ENCODE peak calls at places on chromosomes 7 and 10, in eight cellular contexts. P, N, L, B, I, Y, C and U are unnamed samples. For H3K4me1, the result is how much of the 10 kb centered on the place peaks cover.

GRCh38 chr10:14812271-14812670 is 25.6 kb downstream of the CDNF start:
- DNase-seq in I (peak), C (no peak), P (no peak), N (no peak), B (no peak), Y (no peak), L (no peak), U (no peak)

GRCh38 chr7:38207843-38208242 is 29.8 kb downstream of the STARD3NL start:
- DNase-seq in L (no peak), N (no peak), C (no peak), I (no peak), B (no peak), Y (no peak), P (no peak), U (no peak)

GRCh38 chr10:103792547-103792946 is 62.8 kb downstream of the SH3PXD2A start:
- DNase-seq in Y (no peak), L (peak), C (peak), B (no peak), N (peak), I (no peak), P (no peak), U (no peak)

GRCh38 chr7:111025013-111025412 is 65.9 kb upstream of the LRRN3 start:
- DNase-seq in C (no peak), L (no peak), B (no peak), N (no peak), I (no peak), P (no peak), Y (no peak), U (no peak)

GRCh38 chr7:13104128-13104527 is 416.7 kb downstream of the ARL4A start:
- DNase-seq in B (no peak), I (no peak), P (no peak), N (no peak), C (no peak), L (peak), Y (no peak), U (no peak)

GRCh38 chr7:144036302-144036858 is 12.4 kb upstream of the OR2A5 start:
- DNase-seq in I (no peak), B (no peak), Y (no peak), L (no peak), N (no peak), P (no peak), C (no peak), U (no peak)

GRCh38 chr10:72009430-72010081 is 45.4 kb downstream of the CHST3 start:
- DNase-seq in N (peak), L (no peak), Y (peak), B (no peak), P (peak), I (no peak), C (peak), U (peak)

GRCh38 chr10:89079991-89080390 is 89.4 kb downstream of the FAS start:
- DNase-seq in P (no peak), Y (no peak), C (no peak), L (peak), N (no peak), I (no peak), B (no peak), U (no peak)

GRCh38 chr7:88665892-88666514 is 93.5 kb upstream of the ZNF804B start:
- DNase-seq in L (peak), I (no peak), Y (no peak), B (no peak), N (no peak), C (peak), P (no peak), U (peak)

GRCh38 chr7:117212969-117213877 is 109.6 kb downstream of the WNT2 start:
- DNase-seq in C (peak), N (no peak), P (peak), I (peak), B (peak), L (peak), Y (peak), U (peak)

GRCh38 chr10:67883710-67884312 is 645 bp upstream of the SIRT1 start:
- DNase-seq in I (no peak), Y (peak), P (no peak), L (no peak), N (no peak), C (no peak), B (no peak), U (peak)

GRCh38 chr10:77501152-77501845 is 136.3 kb downstream of the KCNMA1 start:
- DNase-seq in C (peak), Y (no peak), B (peak), L (peak), N (peak), I (no peak), P (peak), U (no peak)

GRCh38 chr10:104056619-104057273 is 28.9 kb downstream of the COL17A1 start:
- DNase-seq in N (no peak), P (no peak), B (peak), I (peak), C (no peak), Y (no peak), L (no peak), U (no peak)

GRCh38 chr10:48314107-48314506 is 7.6 kb downstream of the MAPK8 start:
- DNase-seq in B (no peak), P (no peak), C (no peak), Y (no peak), N (no peak), I (no peak), L (no peak), U (no peak)

GRCh38 chr10:639751-640672 is 49.5 kb downstream of the DIP2C start:
- DNase-seq in Y (no peak), P (no peak), L (no peak), B (no peak), C (no peak), N (peak), I (no peak), U (no peak)

GRCh38 chr7:65251851-65252620 is 121.6 kb upstream of the ZNF92 start:
- DNase-seq in B (peak), L (peak), I (peak), C (peak), N (no peak), P (no peak), Y (peak), U (peak)

GRCh38 chr10:79266092-79266491 is 81.2 kb upstream of the PPIF start:
- DNase-seq in N (peak), C (no peak), L (no peak), B (no peak), P (no peak), Y (peak), I (no peak), U (no peak)

GRCh38 chr7:15821484-15822122 is 135.1 kb upstream of the MEOX2 start:
- DNase-seq in I (no peak), C (no peak), B (no peak), Y (no peak), P (no peak), N (no peak), L (no peak), U (no peak)

GRCh38 chr10:3426190-3426845 is 253.7 kb upstream of the PITRM1 start:
- DNase-seq in I (no peak), L (peak), B (no peak), Y (peak), P (no peak), N (no peak), C (peak), U (no peak)

GRCh38 chr10:3425713-3426112 is 253.1 kb upstream of the PITRM1 start:
- DNase-seq in C (no peak), N (no peak), L (no peak), P (no peak), I (no peak), Y (no peak), B (no peak), U (no peak)

GRCh38 chr10:3423411-3423810 is 250.8 kb upstream of the PITRM1 start:
- DNase-seq in P (no peak), B (no peak), L (no peak), N (no peak), I (no peak), C (peak), Y (no peak), U (no peak)

GRCh38 chr10:3424102-3424803 is 251.7 kb upstream of the PITRM1 start:
- DNase-seq in C (peak), P (peak), N (no peak), L (peak), I (no peak), Y (no peak), B (peak), U (peak)

GRCh38 chr10:3425261-3425660 is 252.7 kb upstream of the PITRM1 start:
- DNase-seq in I (no peak), L (peak), Y (no peak), N (no peak), P (no peak), B (no peak), C (peak), U (no peak)
- H3K27ac ChIP-seq in I (no peak), L (peak), Y (no peak), N (no peak), P (no peak), B (peak), C (no peak), U (no peak)

GRCh38 chr10:86961481-86962091 is 3.2 kb downstream of the SNCG start:
- DNase-seq in L (peak), I (no peak), Y (no peak), C (no peak), P (peak), N (peak), B (no peak), U (peak)
- H3K4me1 ChIP-seq in L (under half), I (under half), Y (under half), C (under half), P (half or more), N (under half), B (half or more), U (under half)

GRCh38 chr7:127901895-127902703 is 129.1 kb downstream of the LRRC4 start:
- DNase-seq in I (no peak), B (no peak), C (peak), Y (no peak), N (no peak), L (no peak), P (no peak), U (no peak)
- H3K27ac ChIP-seq in I (no peak), B (no peak), C (no peak), Y (no peak), N (no peak), L (no peak), P (no peak), U (peak)

DNA sequence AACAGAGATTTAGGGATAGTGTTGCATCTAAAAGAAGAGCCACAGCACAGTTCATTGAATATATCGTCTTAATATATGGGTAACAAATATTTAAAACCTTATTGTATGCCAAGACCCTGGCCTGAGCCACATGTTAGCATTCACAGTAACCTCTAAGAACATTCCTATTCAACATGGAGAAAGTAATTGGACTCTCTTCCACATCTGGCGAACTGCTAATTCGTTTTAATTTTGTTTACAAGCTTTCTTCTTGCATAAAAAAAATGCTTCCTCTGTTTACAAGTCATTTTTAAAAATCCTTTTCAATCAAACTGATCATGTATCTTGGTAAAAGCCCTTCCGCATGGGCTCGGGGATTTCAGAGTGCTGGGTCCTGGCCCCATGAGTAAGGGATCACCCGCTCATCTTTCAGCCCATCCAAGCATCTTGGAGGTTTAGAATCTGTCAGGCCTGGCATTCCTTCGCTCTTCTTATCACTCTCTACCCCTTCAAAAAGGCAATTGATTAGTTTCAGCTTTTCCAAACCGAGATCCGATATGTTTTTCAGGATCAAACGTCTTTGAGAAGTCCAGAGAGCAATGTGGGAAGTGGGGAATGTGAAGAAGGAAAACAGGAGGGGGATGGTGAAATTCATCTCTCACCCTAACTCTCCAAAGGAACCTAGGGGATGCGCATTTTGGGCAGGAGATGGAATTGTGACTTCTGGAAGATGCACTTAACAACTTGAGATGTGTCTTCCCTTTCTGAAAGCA is 7.2 kb downstream of the TWIST1 start:
- DNase-seq in Y (no peak), L (no peak), C (no peak), N (no peak), P (no peak), B (no peak), I (no peak), U (no peak)
- H3K4me1 ChIP-seq in Y (under half), L (under half), C (under half), N (under half), P (under half), B (under half), I (under half), U (under half)

GRCh38 chr7:28960071-28960840 is 2.1 kb upstream of the TRIL start:
- DNase-seq in Y (no peak), P (no peak), I (no peak), L (peak), B (no peak), N (no peak), C (peak), U (no peak)
- H3K27ac ChIP-seq in Y (no peak), P (no peak), I (no peak), L (no peak), B (no peak), N (no peak), C (no peak), U (no peak)

GRCh38 chr10:131979336-131979735 is 2.4 kb downstream of the BNIP3 start:
- DNase-seq in C (no peak), N (no peak), B (no peak), L (no peak), I (no peak), Y (no peak), P (no peak), U (no peak)
- H3K4me1 ChIP-seq in C (under half), N (under half), B (under half), L (under half), I (under half), Y (under half), P (under half), U (half or more)

DNA sequence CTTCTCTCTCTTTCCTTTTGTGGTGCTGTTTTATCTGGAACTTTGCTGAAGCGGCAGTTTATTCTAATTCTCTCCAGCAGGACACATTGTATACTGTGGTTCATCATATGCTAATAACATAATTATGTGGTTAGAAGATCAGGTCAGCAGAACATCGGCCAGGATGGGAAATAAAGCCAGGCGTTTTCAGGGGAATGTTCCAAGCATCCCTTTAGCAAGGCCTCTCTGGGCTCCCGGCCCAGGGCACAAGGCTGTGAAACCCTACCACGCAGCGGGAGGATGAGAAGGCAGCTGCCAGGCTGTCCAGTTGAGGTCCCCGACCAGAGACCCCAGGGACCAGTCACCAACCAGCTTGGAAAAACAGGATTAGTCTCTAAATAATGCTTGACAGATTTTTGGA is 112.2 kb upstream of the GALNT17 start:
- DNase-seq in B (no peak), L (no peak), N (peak), Y (no peak), P (peak), I (no peak), C (no peak), U (peak)
- H3K27ac ChIP-seq in B (no peak), L (no peak), N (no peak), Y (no peak), P (peak), I (no peak), C (no peak), U (no peak)

DNA sequence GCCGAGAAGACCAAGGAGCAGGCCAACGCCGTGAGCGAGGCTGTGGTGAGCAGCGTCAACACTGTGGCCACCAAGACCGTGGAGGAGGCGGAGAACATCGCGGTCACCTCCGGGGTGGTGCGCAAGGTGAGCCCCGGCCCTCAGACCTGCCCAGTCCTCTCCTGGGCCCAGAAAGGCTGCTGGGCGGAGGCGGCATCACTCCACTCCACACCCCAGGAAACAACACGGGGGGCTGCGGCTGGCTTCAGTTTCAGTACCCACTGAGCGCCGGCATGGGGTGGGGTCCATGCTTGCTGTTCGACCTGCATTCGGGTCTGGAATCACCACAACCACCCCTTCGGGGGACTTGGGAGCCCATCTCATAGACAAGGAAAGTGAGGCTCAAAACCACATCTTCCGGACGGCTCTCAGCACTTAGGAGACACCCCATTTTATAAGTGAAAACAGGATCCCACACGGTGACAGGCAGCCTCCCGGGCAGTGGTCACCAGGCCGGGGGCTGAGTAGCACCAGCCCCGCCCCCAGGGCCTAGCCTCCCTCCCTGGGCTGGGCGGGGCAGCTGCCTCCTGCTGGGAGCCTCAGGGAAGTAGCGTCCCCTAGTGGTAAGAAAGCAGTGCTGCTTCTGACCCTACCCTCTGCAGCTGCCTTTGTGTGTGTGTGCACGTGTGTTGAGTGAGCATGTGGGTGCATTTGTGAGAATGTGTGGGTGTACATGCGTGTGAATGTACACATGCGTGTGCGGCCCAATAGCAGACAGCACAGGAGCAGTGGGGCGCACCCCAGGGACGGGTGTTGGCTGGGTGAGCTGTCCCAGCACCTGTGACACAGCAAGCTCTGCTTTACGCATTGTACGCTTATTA is 1.8 kb downstream of the SNCG start:
- DNase-seq in B (peak), I (peak), P (peak), C (peak), L (peak), N (peak), Y (no peak), U (no peak)
- H3K4me1 ChIP-seq in B (half or more), I (under half), P (half or more), C (under half), L (under half), N (under half), Y (under half), U (under half)

GRCh38 chr7:131111-132094 is 61.0 kb upstream of the FAM20C start:
- DNase-seq in B (no peak), Y (no peak), P (peak), N (no peak), I (no peak), C (no peak), L (no peak), U (peak)
- H3K27ac ChIP-seq in B (no peak), Y (no peak), P (no peak), N (no peak), I (no peak), C (no peak), L (no peak), U (no peak)

GRCh38 chr10:80462277-80462985 is 8.3 kb downstream of the TSPAN14 start:
- DNase-seq in I (no peak), L (no peak), C (no peak), N (peak), Y (peak), P (peak), B (no peak), U (no peak)

GRCh38 chr10:80459047-80459865 is 5.1 kb downstream of the TSPAN14 start:
- DNase-seq in B (no peak), Y (peak), I (peak), L (no peak), N (peak), P (peak), C (no peak), U (peak)

GRCh38 chr10:80462986-80463741 is 9.1 kb downstream of the TSPAN14 start:
- DNase-seq in I (no peak), C (no peak), Y (no peak), N (peak), P (no peak), B (no peak), L (no peak), U (no peak)

GRCh38 chr10:80460399-80461207 is 6.5 kb downstream of the TSPAN14 start:
- DNase-seq in P (no peak), C (peak), I (peak), Y (peak), B (peak), N (peak), L (no peak), U (peak)

GRCh38 chr10:80461208-80462183 is 7.4 kb downstream of the TSPAN14 start:
- DNase-seq in C (peak), L (no peak), B (no peak), Y (peak), P (peak), N (peak), I (no peak), U (peak)
- H3K4me1 ChIP-seq in C (half or more), L (under half), B (half or more), Y (half or more), P (half or more), N (under half), I (under half), U (half or more)